ENCODE peak calls at places on chromosomes 11 and 22, in five cellular contexts. One of them, this sample, is unnamed.

GRCh38 chr22:40953446-40953845 is 2.3 kb downstream of the RBX1 start:
- DNase-seq in AG10803: peak; percentile 51
- DNase-seq in ecto neural progenitor cell: no peak
- DNase-seq in fibroblast of lung: peak; percentile 38
- DNase-seq in thyroid gland: no peak
- DNase-seq in this sample: no peak

GRCh38 chr22:37189011-37189466 is 992 bp upstream of the C1QTNF6 start:
- DNase-seq in AG10803: peak; percentile 39
- DNase-seq in thyroid gland: no peak
- DNase-seq in fibroblast of lung: peak; percentile 61
- DNase-seq in ecto neural progenitor cell: no peak
- DNase-seq in this sample: no peak

GRCh38 chr11:101487775-101488174 is 96.0 kb downstream of the TRPC6 start:
- DNase-seq in ecto neural progenitor cell: no peak
- DNase-seq in fibroblast of lung: peak; percentile 23
- DNase-seq in AG10803: peak; percentile 93
- DNase-seq in thyroid gland: no peak
- DNase-seq in this sample: peak; percentile 59

GRCh38 chr22:31084811-31085492 is 3.8 kb downstream of the SMTN start:
- DNase-seq in fibroblast of lung: peak; percentile 84
- DNase-seq in ecto neural progenitor cell: peak; percentile 88
- DNase-seq in thyroid gland: peak; percentile 92
- DNase-seq in AG10803: peak; percentile 87
- DNase-seq in this sample: peak; percentile 94

GRCh38 chr11:67665537-67666302 is 8.7 kb downstream of the ALDH3B2 start:
- DNase-seq in thyroid gland: peak; percentile 17
- DNase-seq in fibroblast of lung: no peak
- DNase-seq in AG10803: no peak
- DNase-seq in ecto neural progenitor cell: no peak
- DNase-seq in this sample: no peak

GRCh38 chr11:79052539-79052938 is 388.3 kb downstream of the TENM4 start:
- DNase-seq in thyroid gland: peak; percentile 27
- DNase-seq in ecto neural progenitor cell: no peak
- DNase-seq in fibroblast of lung: peak; percentile 29
- DNase-seq in AG10803: no peak
- DNase-seq in this sample: no peak

GRCh38 chr11:100757636-100758035 is 70.5 kb downstream of the ARHGAP42 start:
- DNase-seq in ecto neural progenitor cell: no peak
- DNase-seq in AG10803: no peak
- DNase-seq in thyroid gland: no peak
- DNase-seq in fibroblast of lung: no peak
- DNase-seq in this sample: no peak

GRCh38 chr11:102448869-102449224 is 3.7 kb downstream of the TMEM123 start:
- DNase-seq in AG10803: no peak
- DNase-seq in fibroblast of lung: no peak
- DNase-seq in ecto neural progenitor cell: no peak
- DNase-seq in thyroid gland: peak; percentile 24
- DNase-seq in this sample: no peak

GRCh38 chr11:93652161-93652597 is 9.3 kb upstream of the CEP295 start:
- DNase-seq in AG10803: peak; percentile 52
- DNase-seq in ecto neural progenitor cell: no peak
- DNase-seq in thyroid gland: no peak
- DNase-seq in fibroblast of lung: peak; percentile 15
- DNase-seq in this sample: peak; percentile 79

GRCh38 chr22:19691721-19692341 is 22.5 kb upstream of the SEPTIN5 start:
- DNase-seq in AG10803: peak; percentile 59
- DNase-seq in thyroid gland: peak; percentile 69
- DNase-seq in ecto neural progenitor cell: peak; percentile 74
- DNase-seq in fibroblast of lung: peak; percentile 74
- DNase-seq in this sample: peak; percentile 61

GRCh38 chr22:35514366-35514765 is 26.3 kb upstream of the RASD2 start:
- DNase-seq in fibroblast of lung: no peak
- DNase-seq in ecto neural progenitor cell: no peak
- DNase-seq in thyroid gland: no peak
- DNase-seq in AG10803: no peak
- DNase-seq in this sample: no peak

GRCh38 chr11:27124514-27125264 is 84.1 kb downstream of the BBOX1 start:
- DNase-seq in AG10803: peak; percentile 59
- DNase-seq in ecto neural progenitor cell: no peak
- DNase-seq in fibroblast of lung: no peak
- DNase-seq in thyroid gland: no peak
- DNase-seq in this sample: peak; percentile 62

GRCh38 chr11:17827006-17827405 is 92.4 kb downstream of the KCNC1 start:
- DNase-seq in thyroid gland: no peak
- DNase-seq in AG10803: no peak
- DNase-seq in ecto neural progenitor cell: no peak
- DNase-seq in fibroblast of lung: no peak
- DNase-seq in this sample: no peak

GRCh38 chr11:34637303-34637702 is 16.4 kb downstream of the EHF start:
- DNase-seq in thyroid gland: peak; percentile 58
- DNase-seq in ecto neural progenitor cell: no peak
- DNase-seq in AG10803: no peak
- DNase-seq in fibroblast of lung: no peak
- DNase-seq in this sample: no peak

GRCh38 chr22:22422629-22423112 is 85.9 kb downstream of the ZNF280B start:
- DNase-seq in ecto neural progenitor cell: peak; percentile 85
- DNase-seq in AG10803: peak; percentile 51
- DNase-seq in thyroid gland: peak; percentile 75
- DNase-seq in fibroblast of lung: peak; percentile 42
- DNase-seq in this sample: peak; percentile 60

GRCh38 chr11:19344661-19345518 is 104.1 kb upstream of the E2F8 start:
- DNase-seq in ecto neural progenitor cell: peak; percentile 93
- DNase-seq in fibroblast of lung: peak; percentile 20
- DNase-seq in thyroid gland: peak; percentile 86
- DNase-seq in AG10803: peak; percentile 38
- DNase-seq in this sample: no peak

GRCh38 chr11:65770951-65771567 is 9.7 kb downstream of the AP5B1 start:
- DNase-seq in fibroblast of lung: no peak
- DNase-seq in ecto neural progenitor cell: no peak
- DNase-seq in AG10803: no peak
- DNase-seq in thyroid gland: no peak
- DNase-seq in this sample: no peak

GRCh38 chr11:48055292-48056132 is 75.2 kb downstream of the PTPRJ start:
- DNase-seq in AG10803: no peak
- DNase-seq in ecto neural progenitor cell: no peak
- DNase-seq in thyroid gland: peak; percentile 78
- DNase-seq in fibroblast of lung: peak; percentile 92
- DNase-seq in this sample: peak; percentile 40

GRCh38 chr11:26572770-26573402 is 823 bp upstream of the MUC15 start:
- DNase-seq in fibroblast of lung: no peak
- DNase-seq in ecto neural progenitor cell: no peak
- DNase-seq in AG10803: no peak
- DNase-seq in thyroid gland: peak; percentile 86
- DNase-seq in this sample: peak; percentile 7

GRCh38 chr11:6737872-6738466 is 33.8 kb downstream of the OR2AG2 start:
- DNase-seq in ecto neural progenitor cell: no peak
- DNase-seq in thyroid gland: peak; percentile 14
- DNase-seq in fibroblast of lung: peak; percentile 14
- DNase-seq in AG10803: peak; percentile 30
- DNase-seq in this sample: peak; percentile 70

GRCh38 chr11:122672892-122673291 is 17.4 kb downstream of the UBASH3B start:
- DNase-seq in thyroid gland: no peak
- DNase-seq in AG10803: no peak
- DNase-seq in ecto neural progenitor cell: no peak
- DNase-seq in fibroblast of lung: no peak
- DNase-seq in this sample: no peak

GRCh38 chr11:64790205-64791095 is 12.1 kb upstream of the SF1 start:
- DNase-seq in AG10803: no peak
- DNase-seq in ecto neural progenitor cell: no peak
- DNase-seq in fibroblast of lung: no peak
- DNase-seq in thyroid gland: no peak
- DNase-seq in this sample: no peak

GRCh38 chr22:48680601-48681000 is 1147.1 kb downstream of the BRD1 start:
- DNase-seq in thyroid gland: no peak
- DNase-seq in AG10803: no peak
- DNase-seq in ecto neural progenitor cell: no peak
- DNase-seq in fibroblast of lung: no peak
- DNase-seq in this sample: no peak

GRCh38 chr11:112270551-112271180 is 10.0 kb upstream of the PLET1 start:
- DNase-seq in fibroblast of lung: no peak
- DNase-seq in ecto neural progenitor cell: no peak
- DNase-seq in AG10803: no peak
- DNase-seq in thyroid gland: peak; percentile 42
- DNase-seq in this sample: no peak

GRCh38 chr22:44666207-44666585 is 35.8 kb upstream of the PRR5 start:
- DNase-seq in thyroid gland: no peak
- DNase-seq in AG10803: no peak
- DNase-seq in ecto neural progenitor cell: no peak
- DNase-seq in fibroblast of lung: no peak
- DNase-seq in this sample: peak; percentile 63

GRCh38 chr22:37258810-37259472 is 14.9 kb upstream of the RAC2 start:
- DNase-seq in AG10803: no peak
- DNase-seq in fibroblast of lung: no peak
- DNase-seq in thyroid gland: no peak
- DNase-seq in ecto neural progenitor cell: no peak
- DNase-seq in this sample: no peak

GRCh38 chr11:61978703-61979661 is 11.5 kb upstream of the FTH1 start:
- DNase-seq in AG10803: peak; percentile 70
- DNase-seq in thyroid gland: peak; percentile 36
- DNase-seq in fibroblast of lung: peak; percentile 46
- DNase-seq in ecto neural progenitor cell: no peak
- DNase-seq in this sample: peak; percentile 86

GRCh38 chr11:110087820-110088534 is 5.2 kb upstream of the ZC3H12C start:
- DNase-seq in ecto neural progenitor cell: no peak
- DNase-seq in AG10803: peak; percentile 85
- DNase-seq in thyroid gland: peak; percentile 82
- DNase-seq in fibroblast of lung: peak; percentile 88
- DNase-seq in this sample: peak; percentile 24

GRCh38 chr11:70331901-70332300 is 61.4 kb downstream of the PPFIA1 start:
- DNase-seq in thyroid gland: no peak
- DNase-seq in ecto neural progenitor cell: no peak
- DNase-seq in fibroblast of lung: no peak
- DNase-seq in AG10803: no peak
- DNase-seq in this sample: no peak

This sample was measured in adipocyte.